ENCODE peak calls at places on chromosome 10, in nine cellular contexts. One of them, this sample, is unnamed.

GRCh38 chr10:79976999-79977398 is 28.1 kb upstream of the SFTPD start:
- DNase-seq in NT2/D1: no peak
- DNase-seq in uterus: no peak
- DNase-seq in body of pancreas: no peak
- DNase-seq in small intestine: no peak
- DNase-seq in vagina: no peak
- DNase-seq in tibial artery: no peak
- DNase-seq in cardiac muscle cell: no peak
- DNase-seq in gastrocnemius medialis: no peak
- DNase-seq in this sample: no peak

GRCh38 chr10:109861051-109861450 is 62.3 kb downstream of the XPNPEP1 start:
- DNase-seq in NT2/D1: no peak
- DNase-seq in uterus: no peak
- DNase-seq in body of pancreas: no peak
- DNase-seq in small intestine: peak; percentile 30
- DNase-seq in vagina: no peak
- DNase-seq in tibial artery: no peak
- DNase-seq in cardiac muscle cell: no peak
- DNase-seq in gastrocnemius medialis: no peak
- DNase-seq in this sample: no peak

GRCh38 chr10:6445671-6446278 is 134.3 kb downstream of the PRKCQ start:
- DNase-seq in NT2/D1: peak; percentile 5
- DNase-seq in uterus: no peak
- DNase-seq in body of pancreas: peak; percentile 38
- DNase-seq in small intestine: peak; percentile 58
- DNase-seq in vagina: no peak
- DNase-seq in tibial artery: no peak
- DNase-seq in cardiac muscle cell: peak; percentile 33
- DNase-seq in gastrocnemius medialis: peak; percentile 66
- DNase-seq in this sample: no peak

GRCh38 chr10:52213511-52213831 is 100.6 kb upstream of the DKK1 start:
- DNase-seq in NT2/D1: no peak
- DNase-seq in uterus: no peak
- DNase-seq in body of pancreas: peak; percentile 31
- DNase-seq in small intestine: peak; percentile 53
- DNase-seq in vagina: no peak
- DNase-seq in tibial artery: no peak
- DNase-seq in cardiac muscle cell: peak; percentile 26
- DNase-seq in gastrocnemius medialis: peak; percentile 30
- DNase-seq in this sample: no peak

GRCh38 chr10:29109700-29110099 is 179.2 kb upstream of the LYZL1 start:
- DNase-seq in NT2/D1: no peak
- DNase-seq in uterus: no peak
- DNase-seq in body of pancreas: no peak
- DNase-seq in small intestine: no peak
- DNase-seq in vagina: no peak
- DNase-seq in tibial artery: no peak
- DNase-seq in cardiac muscle cell: no peak
- DNase-seq in gastrocnemius medialis: no peak
- DNase-seq in this sample: no peak

GRCh38 chr10:3892440-3893101 is 107.6 kb upstream of the KLF6 start:
- DNase-seq in NT2/D1: no peak
- DNase-seq in uterus: no peak
- DNase-seq in body of pancreas: no peak
- DNase-seq in small intestine: no peak
- DNase-seq in vagina: no peak
- DNase-seq in tibial artery: no peak
- DNase-seq in cardiac muscle cell: no peak
- DNase-seq in gastrocnemius medialis: no peak
- DNase-seq in this sample: no peak

GRCh38 chr10:49194212-49194920 is 6.2 kb upstream of the TMEM273 start:
- DNase-seq in NT2/D1: no peak
- DNase-seq in uterus: no peak
- DNase-seq in body of pancreas: no peak
- DNase-seq in small intestine: no peak
- DNase-seq in vagina: no peak
- DNase-seq in tibial artery: no peak
- DNase-seq in cardiac muscle cell: no peak
- DNase-seq in gastrocnemius medialis: no peak
- DNase-seq in this sample: no peak

GRCh38 chr10:14247650-14248258 is 83.0 kb downstream of the FRMD4A start:
- DNase-seq in NT2/D1: no peak
- DNase-seq in uterus: no peak
- DNase-seq in body of pancreas: peak; percentile 34
- DNase-seq in small intestine: no peak
- DNase-seq in vagina: no peak
- DNase-seq in tibial artery: no peak
- DNase-seq in cardiac muscle cell: no peak
- DNase-seq in gastrocnemius medialis: no peak
- DNase-seq in this sample: no peak

GRCh38 chr10:125068406-125068805 is 92.0 kb downstream of the CTBP2 start:
- DNase-seq in NT2/D1: no peak
- DNase-seq in uterus: no peak
- DNase-seq in body of pancreas: peak; percentile 41
- DNase-seq in small intestine: peak; percentile 82
- DNase-seq in vagina: no peak
- DNase-seq in tibial artery: no peak
- DNase-seq in cardiac muscle cell: no peak
- DNase-seq in gastrocnemius medialis: no peak
- DNase-seq in this sample: no peak

GRCh38 chr10:77939561-77940001 is 13.0 kb upstream of the DLG5 start:
- DNase-seq in NT2/D1: no peak
- DNase-seq in uterus: peak; percentile 75
- DNase-seq in body of pancreas: peak; percentile 44
- DNase-seq in small intestine: no peak
- DNase-seq in vagina: no peak
- DNase-seq in tibial artery: peak; percentile 83
- DNase-seq in cardiac muscle cell: no peak
- DNase-seq in gastrocnemius medialis: peak; percentile 67
- DNase-seq in this sample: no peak

GRCh38 chr10:4183761-4184261 is 398.8 kb upstream of the KLF6 start:
- DNase-seq in NT2/D1: no peak
- DNase-seq in uterus: no peak
- DNase-seq in body of pancreas: no peak
- DNase-seq in small intestine: no peak
- DNase-seq in vagina: no peak
- DNase-seq in tibial artery: no peak
- DNase-seq in cardiac muscle cell: no peak
- DNase-seq in gastrocnemius medialis: no peak
- DNase-seq in this sample: no peak

DNA sequence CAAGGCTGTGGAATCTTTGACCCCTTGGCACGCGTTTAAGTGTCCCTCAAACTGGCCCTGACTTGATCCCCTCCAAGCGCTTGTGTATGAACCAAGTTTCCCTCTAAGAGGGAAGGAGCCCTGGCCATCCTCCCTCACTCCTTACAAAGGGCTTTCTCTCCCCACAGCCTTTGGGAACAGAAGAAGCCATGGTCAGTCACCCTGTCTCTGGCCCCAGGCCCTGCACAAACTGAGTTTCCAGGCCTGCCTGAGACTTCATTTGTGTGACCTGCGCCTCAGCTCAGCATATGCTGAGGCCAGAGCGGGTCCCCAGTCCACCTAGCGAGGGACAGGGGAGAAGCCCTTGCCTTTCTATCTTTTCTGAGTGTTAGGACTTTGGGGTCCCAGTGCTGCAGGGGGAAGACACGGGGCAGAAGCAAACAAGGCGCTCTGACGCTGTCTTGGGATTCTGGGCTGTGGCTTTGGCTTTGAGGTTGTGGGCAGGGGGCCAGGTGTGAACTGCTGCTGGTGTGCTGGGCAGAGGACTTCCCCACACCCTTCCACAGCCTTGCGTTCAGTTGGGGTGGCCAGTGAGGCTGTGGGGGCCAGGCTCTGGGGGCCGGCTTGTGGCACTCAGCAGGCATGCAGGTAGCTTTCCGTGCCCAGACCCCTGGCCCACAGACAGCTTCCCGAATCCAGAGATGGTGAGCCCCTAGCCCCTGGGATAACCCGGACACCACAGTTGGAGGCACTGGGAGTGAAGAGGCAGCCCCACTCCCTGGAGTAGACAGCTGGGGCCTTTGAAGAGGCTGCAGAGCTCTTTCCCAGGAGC is 1.5 kb downstream of the RET start:
- DNase-seq in NT2/D1: no peak
- DNase-seq in uterus: no peak
- DNase-seq in body of pancreas: no peak
- DNase-seq in small intestine: no peak
- DNase-seq in vagina: no peak
- DNase-seq in tibial artery: no peak
- DNase-seq in cardiac muscle cell: no peak
- DNase-seq in gastrocnemius medialis: no peak
- DNase-seq in this sample: no peak
- H3K27me3 ChIP-seq in NT2/D1: peaks cover 30% of the 10 kb centered on the region
- H3K27me3 ChIP-seq in uterus: no peaks in the 10 kb centered on the region
- H3K27me3 ChIP-seq in body of pancreas: peaks cover 6% of the 10 kb centered on the region
- H3K27me3 ChIP-seq in small intestine: no peaks in the 10 kb centered on the region
- H3K27me3 ChIP-seq in vagina: no peaks in the 10 kb centered on the region
- H3K27me3 ChIP-seq in tibial artery: no peaks in the 10 kb centered on the region
- H3K27me3 ChIP-seq in cardiac muscle cell: peaks cover 62% of the 10 kb centered on the region
- H3K27me3 ChIP-seq in gastrocnemius medialis: peaks cover 44% of the 10 kb centered on the region
- H3K27me3 ChIP-seq in this sample: no peaks in the 10 kb centered on the region

DNA sequence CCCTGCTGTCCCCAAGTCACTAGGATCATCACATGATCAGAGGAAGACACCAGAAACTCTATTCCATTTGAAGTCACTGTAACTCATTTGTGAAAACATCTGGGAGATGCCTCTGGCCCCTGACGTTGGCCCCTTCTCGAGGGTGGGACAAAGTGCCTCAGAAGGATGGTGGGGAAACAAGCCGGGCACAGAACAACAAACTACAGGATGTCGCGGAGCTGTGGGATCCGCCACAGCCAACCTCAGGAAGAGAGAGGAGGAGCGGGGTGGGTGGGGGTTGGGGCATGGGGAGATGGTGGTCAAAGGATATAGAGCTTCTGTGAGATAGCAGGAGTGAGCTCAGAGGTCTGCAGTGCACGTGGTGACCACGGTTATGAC is 265.6 kb upstream of the TCERG1L start:
- DNase-seq in NT2/D1: no peak
- DNase-seq in uterus: no peak
- DNase-seq in body of pancreas: no peak
- DNase-seq in small intestine: no peak
- DNase-seq in vagina: no peak
- DNase-seq in tibial artery: peak; percentile 29
- DNase-seq in cardiac muscle cell: no peak
- DNase-seq in gastrocnemius medialis: no peak
- DNase-seq in this sample: no peak
- H3K4me1 ChIP-seq in NT2/D1: peaks cover 9% of the 10 kb centered on the region
- H3K4me1 ChIP-seq in uterus: no peaks in the 10 kb centered on the region
- H3K4me1 ChIP-seq in body of pancreas: no peaks in the 10 kb centered on the region
- H3K4me1 ChIP-seq in small intestine: no peaks in the 10 kb centered on the region
- H3K4me1 ChIP-seq in vagina: no peaks in the 10 kb centered on the region
- H3K4me1 ChIP-seq in tibial artery: no peaks in the 10 kb centered on the region
- H3K4me1 ChIP-seq in cardiac muscle cell: no peaks in the 10 kb centered on the region
- H3K4me1 ChIP-seq in gastrocnemius medialis: peaks cover 16% of the 10 kb centered on the region
- H3K4me1 ChIP-seq in this sample: no peaks in the 10 kb centered on the region

GRCh38 chr10:123766761-123767160 is 100.6 kb downstream of the GPR26 start:
- DNase-seq in NT2/D1: no peak
- DNase-seq in uterus: no peak
- DNase-seq in body of pancreas: no peak
- DNase-seq in small intestine: no peak
- DNase-seq in vagina: no peak
- DNase-seq in tibial artery: no peak
- DNase-seq in cardiac muscle cell: no peak
- DNase-seq in gastrocnemius medialis: no peak
- DNase-seq in this sample: no peak

GRCh38 chr10:123769647-123770046 is 103.5 kb downstream of the GPR26 start:
- DNase-seq in NT2/D1: no peak
- DNase-seq in uterus: no peak
- DNase-seq in body of pancreas: no peak
- DNase-seq in small intestine: no peak
- DNase-seq in vagina: no peak
- DNase-seq in tibial artery: peak; percentile 21
- DNase-seq in cardiac muscle cell: peak; percentile 17
- DNase-seq in gastrocnemius medialis: no peak
- DNase-seq in this sample: no peak

GRCh38 chr10:123760648-123761428 is 94.7 kb downstream of the GPR26 start:
- DNase-seq in NT2/D1: no peak
- DNase-seq in uterus: no peak
- DNase-seq in body of pancreas: no peak
- DNase-seq in small intestine: no peak
- DNase-seq in vagina: no peak
- DNase-seq in tibial artery: no peak
- DNase-seq in cardiac muscle cell: no peak
- DNase-seq in gastrocnemius medialis: no peak
- DNase-seq in this sample: no peak

GRCh38 chr10:123761666-123762230 is 95.6 kb downstream of the GPR26 start:
- DNase-seq in NT2/D1: no peak
- DNase-seq in uterus: no peak
- DNase-seq in body of pancreas: no peak
- DNase-seq in small intestine: no peak
- DNase-seq in vagina: no peak
- DNase-seq in tibial artery: no peak
- DNase-seq in cardiac muscle cell: no peak
- DNase-seq in gastrocnemius medialis: no peak
- DNase-seq in this sample: no peak

GRCh38 chr10:123766012-123766411 is 99.9 kb downstream of the GPR26 start:
- DNase-seq in NT2/D1: no peak
- DNase-seq in uterus: no peak
- DNase-seq in body of pancreas: no peak
- DNase-seq in small intestine: peak; percentile 48
- DNase-seq in vagina: no peak
- DNase-seq in tibial artery: no peak
- DNase-seq in cardiac muscle cell: no peak
- DNase-seq in gastrocnemius medialis: no peak
- DNase-seq in this sample: no peak
- H3K27me3 ChIP-seq in NT2/D1: no peaks in the 10 kb centered on the region
- H3K27me3 ChIP-seq in uterus: no peaks in the 10 kb centered on the region
- H3K27me3 ChIP-seq in body of pancreas: no peaks in the 10 kb centered on the region
- H3K27me3 ChIP-seq in small intestine: no peaks in the 10 kb centered on the region
- H3K27me3 ChIP-seq in vagina: no peaks in the 10 kb centered on the region
- H3K27me3 ChIP-seq in tibial artery: no peaks in the 10 kb centered on the region
- H3K27me3 ChIP-seq in cardiac muscle cell: no peaks in the 10 kb centered on the region
- H3K27me3 ChIP-seq in gastrocnemius medialis: no peaks in the 10 kb centered on the region
- H3K27me3 ChIP-seq in this sample: no peaks in the 10 kb centered on the region

GRCh38 chr10:11210211-11210922 is 192.7 kb downstream of the CELF2 start:
- DNase-seq in NT2/D1: no peak
- DNase-seq in uterus: no peak
- DNase-seq in body of pancreas: no peak
- DNase-seq in small intestine: peak; percentile 24
- DNase-seq in vagina: no peak
- DNase-seq in tibial artery: no peak
- DNase-seq in cardiac muscle cell: no peak
- DNase-seq in gastrocnemius medialis: no peak
- DNase-seq in this sample: no peak

GRCh38 chr10:11213156-11213555 is 195.5 kb downstream of the CELF2 start:
- DNase-seq in NT2/D1: no peak
- DNase-seq in uterus: no peak
- DNase-seq in body of pancreas: no peak
- DNase-seq in small intestine: no peak
- DNase-seq in vagina: no peak
- DNase-seq in tibial artery: no peak
- DNase-seq in cardiac muscle cell: no peak
- DNase-seq in gastrocnemius medialis: no peak
- DNase-seq in this sample: no peak

GRCh38 chr10:11214407-11214806 is 196.7 kb downstream of the CELF2 start:
- DNase-seq in NT2/D1: no peak
- DNase-seq in uterus: no peak
- DNase-seq in body of pancreas: no peak
- DNase-seq in small intestine: no peak
- DNase-seq in vagina: no peak
- DNase-seq in tibial artery: no peak
- DNase-seq in cardiac muscle cell: no peak
- DNase-seq in gastrocnemius medialis: no peak
- DNase-seq in this sample: no peak

GRCh38 chr10:11212686-11213085 is 195.0 kb downstream of the CELF2 start:
- DNase-seq in NT2/D1: no peak
- DNase-seq in uterus: no peak
- DNase-seq in body of pancreas: no peak
- DNase-seq in small intestine: no peak
- DNase-seq in vagina: no peak
- DNase-seq in tibial artery: no peak
- DNase-seq in cardiac muscle cell: no peak
- DNase-seq in gastrocnemius medialis: no peak
- DNase-seq in this sample: no peak

GRCh38 chr10:11212285-11212684 is 194.6 kb downstream of the CELF2 start:
- DNase-seq in NT2/D1: no peak
- DNase-seq in uterus: no peak
- DNase-seq in body of pancreas: no peak
- DNase-seq in small intestine: no peak
- DNase-seq in vagina: no peak
- DNase-seq in tibial artery: no peak
- DNase-seq in cardiac muscle cell: no peak
- DNase-seq in gastrocnemius medialis: no peak
- DNase-seq in this sample: no peak
- H3K4me1 ChIP-seq in NT2/D1: no peaks in the 10 kb centered on the region
- H3K4me1 ChIP-seq in uterus: no peaks in the 10 kb centered on the region
- H3K4me1 ChIP-seq in body of pancreas: peaks cover 11% of the 10 kb centered on the region
- H3K4me1 ChIP-seq in small intestine: peaks cover 4% of the 10 kb centered on the region
- H3K4me1 ChIP-seq in vagina: peaks cover 24% of the 10 kb centered on the region
- H3K4me1 ChIP-seq in tibial artery: peaks cover 13% of the 10 kb centered on the region
- H3K4me1 ChIP-seq in cardiac muscle cell: peaks cover 35% of the 10 kb centered on the region
- H3K4me1 ChIP-seq in gastrocnemius medialis: peaks cover 26% of the 10 kb centered on the region
- H3K4me1 ChIP-seq in this sample: peaks cover 6% of the 10 kb centered on the region